ENCODE peak calls at places on chromosome 14, in four cellular contexts. R is tibial artery, N is testis, H is right cardiac atrium. O is an unnamed sample.

GRCh38 chr14:82009076-82009475 is 475.4 kb upstream of the SEL1L start:
- DNase-seq in H (no peak), N (peak; percentile 22), R (no peak), O (no peak)

GRCh38 chr14:35956376-35957000 is 130.3 kb downstream of the BRMS1L start:
- DNase-seq in H (no peak), R (no peak), N (no peak), O (no peak)

GRCh38 chr14:55094630-55095157 is 34.4 kb upstream of the LGALS3 start:
- DNase-seq in H (no peak), R (no peak), N (no peak), O (peak; percentile 93)

GRCh38 chr14:65164068-65164824 is 61.9 kb upstream of the MAX start:
- DNase-seq in N (no peak), R (no peak), H (no peak), O (peak; percentile 79)

GRCh38 chr14:56552615-56553014 is 27.0 kb upstream of the TMEM260 start:
- DNase-seq in R (no peak), N (peak; percentile 15), H (no peak), O (no peak)

GRCh38 chr14:103857256-103857655 is 9.9 kb upstream of the PPP1R13B start:
- DNase-seq in N (no peak), R (no peak), H (no peak), O (no peak)

GRCh38 chr14:31950760-31951637 is 126.1 kb upstream of the ARHGAP5 start:
- DNase-seq in R (peak; percentile 54), H (peak; percentile 89), N (peak; percentile 64), O (peak; percentile 81)

GRCh38 chr14:33646692-33647260 is 304.1 kb downstream of the EGLN3 start:
- DNase-seq in H (no peak), N (no peak), R (no peak), O (peak; percentile 74)

GRCh38 chr14:51933191-51933590 is 56.2 kb upstream of the RTRAF start:
- DNase-seq in N (no peak), H (no peak), R (no peak), O (no peak)

GRCh38 chr14:55389330-55389729 is 22.3 kb downstream of the ATG14 start:
- DNase-seq in H (no peak), N (no peak), R (no peak), O (peak; percentile 79)

GRCh38 chr14:31265701-31266398 is 58.3 kb upstream of the HECTD1 start:
- DNase-seq in H (peak; percentile 20), N (no peak), R (no peak), O (peak; percentile 77)

GRCh38 chr14:91870001-91870400 is 2.7 kb upstream of the TC2N start:
- DNase-seq in R (no peak), H (no peak), N (no peak), O (peak; percentile 59)

GRCh38 chr14:91870890-91871289 is 3.6 kb upstream of the TC2N start:
- DNase-seq in H (no peak), R (no peak), N (no peak), O (no peak)

GRCh38 chr14:91867316-91867988 is at the start of gene TC2N:
- DNase-seq in R (no peak), N (no peak), H (no peak), O (no peak)

GRCh38 chr14:91872011-91872476 is 4.7 kb upstream of the TC2N start:
- DNase-seq in R (peak; percentile 82), H (no peak), N (no peak), O (peak; percentile 20)

DNA sequence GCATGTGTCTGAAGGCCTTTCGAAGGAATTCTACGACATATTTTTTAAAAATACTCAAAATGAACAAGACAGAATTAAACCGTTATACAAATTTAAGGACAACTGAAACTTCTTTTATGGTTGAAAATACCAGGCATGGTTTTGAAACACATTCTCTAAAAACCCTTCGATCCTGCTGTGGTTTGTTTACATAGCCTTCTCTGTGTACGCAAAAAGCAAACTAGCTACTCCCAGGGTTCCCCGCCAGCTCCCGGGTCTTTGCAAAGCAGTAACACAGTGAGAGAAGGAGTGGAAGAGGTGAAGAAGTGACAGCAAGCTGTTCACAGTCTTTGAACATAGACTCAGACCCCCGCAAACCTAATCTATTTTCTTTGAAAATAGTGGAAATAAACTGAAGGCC is 2.2 kb upstream of the TC2N start:
- DNase-seq in R (no peak), N (no peak), H (no peak), O (no peak)
- H3K27ac ChIP-seq in R (no peak overlapping the region), N (no peak overlapping the region), H (no peak overlapping the region), O (no peak overlapping the region)

GRCh38 chr14:49970474-49971147 is 77.7 kb downstream of the ARF6 start:
- DNase-seq in N (peak; percentile 80), H (no peak), R (no peak), O (no peak)
- H3K27ac ChIP-seq in N (peak overlapping the region; percentile 86), H (peak overlapping the region; percentile 21), R (no peak overlapping the region), O (peak overlapping the region; percentile 95)

GRCh38 chr14:105064001-105064400 is 1.2 kb downstream of the GPR132 start:
- DNase-seq in R (no peak), H (peak; percentile 4), N (no peak), O (no peak)
- H3K27ac ChIP-seq in R (no peak overlapping the region), H (no peak overlapping the region), N (no peak overlapping the region), O (no peak overlapping the region)

GRCh38 chr14:105022276-105022670 is 1.4 kb upstream of the CDCA4 start:
- DNase-seq in H (no peak), R (no peak), N (no peak), O (peak; percentile 53)

GRCh38 chr14:105021656-105022275 is 883 bp upstream of the CDCA4 start:
- DNase-seq in H (peak; percentile 77), R (no peak), N (peak; percentile 65), O (peak; percentile 21)

GRCh38 chr14:105023791-105024480 is 3.1 kb upstream of the CDCA4 start:
- DNase-seq in H (no peak), N (no peak), R (no peak), O (peak; percentile 91)

GRCh38 chr14:105020815-105021655 is at the start of gene CDCA4:
- DNase-seq in R (peak; percentile 96), N (peak; percentile 98), H (peak; percentile 99), O (peak; percentile 98)

GRCh38 chr14:105023144-105023543 is 2.3 kb upstream of the CDCA4 start:
- DNase-seq in H (no peak), R (no peak), N (no peak), O (peak; percentile 51)
- H3K27ac ChIP-seq in H (no peak overlapping the region), R (no peak overlapping the region), N (no peak overlapping the region), O (peak overlapping the region; percentile 98)

GRCh38 chr14:95341115-95341514 is 21.4 kb upstream of the CLMN start:
- DNase-seq in N (no peak), H (no peak), R (no peak), O (peak; percentile 46)
- H3K27ac ChIP-seq in N (no peak overlapping the region), H (no peak overlapping the region), R (no peak overlapping the region), O (peak overlapping the region; percentile 36)

DNA sequence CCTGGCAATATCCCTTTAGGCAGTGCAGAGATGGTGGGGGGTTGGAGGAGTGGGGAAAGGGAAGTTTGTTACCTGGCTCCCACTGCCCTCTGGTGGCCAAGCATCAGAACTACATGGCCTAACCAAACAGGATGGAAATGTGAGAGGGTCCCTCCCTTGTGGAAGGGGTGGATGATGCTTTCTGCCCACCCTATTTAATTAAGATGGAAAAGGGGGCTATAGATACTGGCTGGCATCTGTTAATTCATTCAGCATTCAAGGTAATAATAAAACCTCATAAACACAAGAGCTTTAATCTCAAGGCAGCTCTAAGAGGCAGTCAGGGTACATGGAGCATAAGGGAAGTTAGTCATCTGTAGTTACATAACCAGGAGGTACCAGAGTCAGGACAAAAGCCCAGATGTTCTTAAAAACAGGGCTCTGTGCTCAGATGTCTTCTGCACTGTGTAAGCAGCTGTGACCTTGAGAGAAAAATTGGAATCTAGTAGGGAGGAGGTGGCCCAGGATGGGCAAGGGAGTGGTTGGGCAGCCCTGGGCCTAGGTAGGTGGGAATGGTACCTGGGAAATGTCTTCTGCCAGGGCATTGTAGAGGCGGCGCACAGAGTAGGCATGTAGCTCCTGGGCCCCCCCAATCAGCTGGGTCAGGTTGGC is 4.6 kb downstream of the AP1G2 start:
- DNase-seq in N (peak; percentile 58), H (peak; percentile 69), R (no peak), O (peak; percentile 65)
- H3K27ac ChIP-seq in N (no peak overlapping the region), H (no peak overlapping the region), R (no peak overlapping the region), O (no peak overlapping the region)

GRCh38 chr14:59566281-59566680 is 10.3 kb downstream of the CCDC175 start:
- DNase-seq in H (no peak), N (no peak), R (no peak), O (no peak)
- H3K27ac ChIP-seq in H (no peak overlapping the region), N (no peak overlapping the region), R (no peak overlapping the region), O (no peak overlapping the region)

GRCh38 chr14:105150026-105150367 is 18.6 kb downstream of the JAG2 start:
- DNase-seq in N (no peak), H (peak; percentile 33), R (no peak), O (no peak)

GRCh38 chr14:105149146-105149781 is 19.3 kb downstream of the JAG2 start:
- DNase-seq in N (no peak), H (peak; percentile 24), R (no peak), O (no peak)

GRCh38 chr14:105151131-105151837 is 17.3 kb downstream of the JAG2 start:
- DNase-seq in R (no peak), H (peak; percentile 46), N (no peak), O (no peak)

GRCh38 chr14:105151838-105152793 is 16.5 kb downstream of the JAG2 start:
- DNase-seq in R (no peak), H (peak; percentile 49), N (no peak), O (no peak)

GRCh38 chr14:105150368-105151111 is 18.0 kb downstream of the JAG2 start:
- DNase-seq in H (peak; percentile 44), N (no peak), R (no peak), O (no peak)
- H3K27ac ChIP-seq in H (no peak overlapping the region), N (no peak overlapping the region), R (no peak overlapping the region), O (no peak overlapping the region)

O was measured in PC-3.